ENCODE peak calls at places on chromosomes 3 and 15, in six cellular contexts. S is astrocyte of the spinal cord, Y is AG04450, B is Peyer's patch, U is GM23248, Q is mesendoderm. L is an unnamed sample.
A peak's percentile ranks its signal among the peaks of the same experiment; 100 is the strongest.

GRCh38 chr3:184259878-184260570 is 1.3 kb downstream of the CAMK2N2 start:
- DNase-seq in S (no peak), Y (no peak), B (no peak), U (peak; percentile 68), Q (peak; percentile 36), L (no peak)

GRCh38 chr3:129211772-129212171 is 28.1 kb upstream of the CNBP start:
- DNase-seq in S (peak; percentile 81), Y (no peak), B (no peak), U (peak; percentile 92), Q (peak; percentile 13), L (no peak)

GRCh38 chr3:502486-502885 is 305.9 kb downstream of the CHL1 start:
- DNase-seq in S (no peak), Y (no peak), B (no peak), U (no peak), Q (no peak), L (no peak)

GRCh38 chr15:71562251-71562650 is 248.1 kb upstream of the NR2E3 start:
- DNase-seq in S (no peak), Y (no peak), B (no peak), U (no peak), Q (no peak), L (no peak)

GRCh38 chr15:28105224-28105791 is 6.2 kb upstream of the OCA2 start:
- DNase-seq in S (no peak), Y (no peak), B (no peak), U (no peak), Q (no peak), L (no peak)

GRCh38 chr3:83216919-83217594 is 1455.6 kb upstream of the GBE1 start:
- DNase-seq in S (no peak), Y (no peak), B (no peak), U (no peak), Q (no peak), L (no peak)

GRCh38 chr3:43531835-43532234 is 90.0 kb downstream of the ANO10 start:
- DNase-seq in S (peak; percentile 44), Y (no peak), B (no peak), U (peak; percentile 94), Q (no peak), L (no peak)

GRCh38 chr15:78315686-78316085 is 16.3 kb upstream of the SKIC8 start:
- DNase-seq in S (no peak), Y (no peak), B (no peak), U (no peak), Q (peak; percentile 88), L (no peak)

GRCh38 chr3:71258116-71258515 is 325.4 kb downstream of the FOXP1 start:
- DNase-seq in S (peak; percentile 94), Y (peak; percentile 27), B (no peak), U (peak; percentile 85), Q (no peak), L (no peak)

GRCh38 chr3:160449660-160450598 is at the start of gene TRIM59:
- DNase-seq in S (peak; percentile 99), Y (peak; percentile 96), B (peak; percentile 93), U (peak; percentile 97), Q (peak; percentile 99), L (peak; percentile 97)

GRCh38 chr3:55488398-55489055 is 1.4 kb upstream of the WNT5A start:
- DNase-seq in S (peak; percentile 89), Y (peak; percentile 81), B (no peak), U (peak; percentile 86), Q (peak; percentile 75), L (no peak)

GRCh38 chr15:35298509-35298908 is 213.4 kb upstream of the NANOGP8 start:
- DNase-seq in S (no peak), Y (no peak), B (no peak), U (no peak), Q (no peak), L (no peak)

GRCh38 chr15:28269097-28269496 is 52.9 kb downstream of the HERC2 start:
- DNase-seq in S (no peak), Y (no peak), B (no peak), U (no peak), Q (no peak), L (no peak)

GRCh38 chr15:101326026-101326315 is 30.9 kb upstream of the SNRPA1 start:
- DNase-seq in S (no peak), Y (no peak), B (no peak), U (no peak), Q (no peak), L (no peak)

GRCh38 chr15:87224409-87224808 is 1032.1 kb downstream of the NTRK3 start:
- DNase-seq in S (peak; percentile 55), Y (no peak), B (no peak), U (peak; percentile 6), Q (no peak), L (no peak)

GRCh38 chr3:131167867-131168266 is 141.2 kb downstream of the NEK11 start:
- DNase-seq in S (no peak), Y (no peak), B (no peak), U (no peak), Q (no peak), L (no peak)

GRCh38 chr3:104952587-104952986 is 414.1 kb upstream of the ALCAM start:
- DNase-seq in S (peak; percentile 90), Y (peak; percentile 55), B (no peak), U (peak; percentile 71), Q (no peak), L (peak; percentile 41)

GRCh38 chr3:160448845-160449659 is 534 bp downstream of the TRIM59 start:
- DNase-seq in S (peak; percentile 43), Y (no peak), B (no peak), U (peak; percentile 51), Q (no peak), L (no peak)

GRCh38 chr15:70892002-70892911 is at the start of the genes LRRC49 and THAP10:
- DNase-seq in S (peak; percentile 96), Y (peak; percentile 89), B (peak; percentile 53), U (peak; percentile 96), Q (peak; percentile 95), L (peak; percentile 97)

GRCh38 chr15:66898656-66899402 is 166.6 kb upstream of the SMAD3 start:
- DNase-seq in S (no peak), Y (no peak), B (no peak), U (no peak), Q (peak; percentile 54), L (no peak)

GRCh38 chr3:65483475-65483874 is 555.2 kb downstream of the MAGI1 start:
- DNase-seq in S (peak; percentile 30), Y (no peak), B (no peak), U (peak; percentile 33), Q (peak; percentile 82), L (no peak)

GRCh38 chr3:39196671-39197446 is 4.5 kb upstream of the XIRP1 start:
- DNase-seq in S (no peak), Y (no peak), B (no peak), U (no peak), Q (peak; percentile 58), L (no peak)

GRCh38 chr3:42052132-42052866 is 38.9 kb upstream of the TRAK1 start:
- DNase-seq in S (peak; percentile 78), Y (no peak), B (no peak), U (peak; percentile 93), Q (peak; percentile 40), L (no peak)

GRCh38 chr3:42052867-42053351 is 38.2 kb upstream of the TRAK1 start:
- DNase-seq in S (no peak), Y (no peak), B (no peak), U (peak; percentile 41), Q (no peak), L (no peak)

GRCh38 chr3:42053476-42053875 is 37.7 kb upstream of the TRAK1 start:
- DNase-seq in S (no peak), Y (no peak), B (no peak), U (no peak), Q (no peak), L (no peak)

GRCh38 chr3:42050126-42050525 is 41.0 kb upstream of the TRAK1 start:
- DNase-seq in S (no peak), Y (no peak), B (no peak), U (no peak), Q (no peak), L (no peak)

GRCh38 chr3:42051384-42052131 is 39.6 kb upstream of the TRAK1 start:
- DNase-seq in S (no peak), Y (no peak), B (no peak), U (peak; percentile 62), Q (no peak), L (no peak)
- H3K4me3 ChIP-seq in S (no peak overlapping the region), Y (no peak overlapping the region), B (no peak overlapping the region), U (no peak overlapping the region), Q (no peak overlapping the region), L (no peak overlapping the region)

GRCh38 chr3:147298511-147298982 is 107.8 kb downstream of the ZIC4 start:
- DNase-seq in S (peak; percentile 99), Y (peak; percentile 97), B (no peak), U (peak; percentile 99), Q (peak; percentile 90), L (peak; percentile 96)
- H3K4me3 ChIP-seq in S (no peak overlapping the region), Y (peak overlapping the region; percentile 14), B (no peak overlapping the region), U (peak overlapping the region; percentile 54), Q (no peak overlapping the region), L (no peak overlapping the region)

GRCh38 chr3:76624128-76624527 is 415.8 kb upstream of the ROBO2 start:
- DNase-seq in S (no peak), Y (no peak), B (no peak), U (no peak), Q (no peak), L (no peak)
- H3K4me3 ChIP-seq in S (no peak overlapping the region), Y (no peak overlapping the region), B (no peak overlapping the region), U (no peak overlapping the region), Q (no peak overlapping the region), L (no peak overlapping the region)

GRCh38 chr15:40252141-40252437 is 13.2 kb downstream of the PAK6 start:
- DNase-seq in S (no peak), Y (no peak), B (no peak), U (no peak), Q (no peak), L (no peak)
- H3K4me3 ChIP-seq in S (no peak overlapping the region), Y (no peak overlapping the region), B (peak overlapping the region; percentile 59), U (no peak overlapping the region), Q (no peak overlapping the region), L (no peak overlapping the region)

GRCh38 chr3:49421890-49422378 is 339 bp downstream of the AMT start:
- DNase-seq in S (no peak), Y (no peak), B (no peak), U (no peak), Q (no peak), L (no peak)
- H3K4me3 ChIP-seq in S (peak overlapping the region; percentile 1), Y (no peak overlapping the region), B (no peak overlapping the region), U (no peak overlapping the region), Q (peak overlapping the region; percentile 59), L (no peak overlapping the region)

GRCh38 chr15:93168913-93169312 is 79.9 kb upstream of the RGMA start:
- DNase-seq in S (peak; percentile 41), Y (no peak), B (no peak), U (no peak), Q (no peak), L (no peak)

GRCh38 chr15:93167291-93167690 is 78.3 kb upstream of the RGMA start:
- DNase-seq in S (no peak), Y (no peak), B (no peak), U (no peak), Q (no peak), L (no peak)

GRCh38 chr15:93173369-93173768 is 84.4 kb upstream of the RGMA start:
- DNase-seq in S (peak; percentile 68), Y (no peak), B (no peak), U (peak; percentile 61), Q (peak; percentile 47), L (no peak)

GRCh38 chr15:93171476-93171875 is 82.5 kb upstream of the RGMA start:
- DNase-seq in S (no peak), Y (no peak), B (no peak), U (no peak), Q (no peak), L (no peak)

GRCh38 chr15:93170320-93170719 is 81.3 kb upstream of the RGMA start:
- DNase-seq in S (no peak), Y (no peak), B (no peak), U (no peak), Q (no peak), L (no peak)
- H3K4me3 ChIP-seq in S (no peak overlapping the region), Y (no peak overlapping the region), B (no peak overlapping the region), U (no peak overlapping the region), Q (no peak overlapping the region), L (no peak overlapping the region)

L was measured in HFF-Myc.